ENCODE peak calls at places on chromosomes 4 and X, in six cellular contexts. L is stromal cell of bone marrow; S is foreskin fibroblast; W is EH; U is naive thymus-derived CD8-positive, alpha-beta T cell; A is NCI-H226. M is an unnamed sample.

GRCh38 chr4:108337923-108338322 is 169.2 kb upstream of the LEF1 start:
- DNase-seq in L (peak; percentile 24), S (peak; percentile 42), W (peak; percentile 57), U (no peak), A (no peak), M (no peak)

GRCh38 chr4:149884046-149884445 is 68.4 kb upstream of the IQCM start:
- DNase-seq in L (peak; percentile 31), S (peak; percentile 65), W (peak; percentile 47), U (no peak), A (no peak), M (peak; percentile 72)

GRCh38 chr4:44326716-44327115 is 121.9 kb downstream of the KCTD8 start:
- DNase-seq in L (no peak), S (no peak), W (no peak), U (no peak), A (peak; percentile 57), M (no peak)

GRCh38 chr4:177573487-177573886 is 131.2 kb upstream of the AGA start:
- DNase-seq in L (peak; percentile 61), S (peak; percentile 84), W (peak; percentile 91), U (no peak), A (peak; percentile 40), M (no peak)

GRCh38 chrX:64230123-64230970 is at the start of gene ASB12:
- DNase-seq in L (no peak), S (no peak), W (no peak), U (no peak), A (no peak), M (no peak)

GRCh38 chr4:56910172-56910967 is 2.7 kb downstream of the REST start:
- DNase-seq in L (no peak), S (no peak), W (peak; percentile 35), U (no peak), A (no peak), M (no peak)

GRCh38 chr4:145438298-145438697 is 43.4 kb upstream of the SMAD1 start:
- DNase-seq in L (no peak), S (no peak), W (no peak), U (no peak), A (no peak), M (no peak)

GRCh38 chrX:42366181-42366580 is 411.8 kb downstream of the PPP1R2C start:
- DNase-seq in L (no peak), S (no peak), W (no peak), U (no peak), A (no peak), M (no peak)

GRCh38 chrX:3271485-3272186 is 74.8 kb downstream of the MXRA5 start:
- DNase-seq in L (no peak), S (peak; percentile 77), W (peak; percentile 88), U (no peak), A (peak; percentile 57), M (no peak)

GRCh38 chr4:150308824-150309472 is 230.7 kb downstream of the DCLK2 start:
- DNase-seq in L (no peak), S (peak; percentile 74), W (peak; percentile 78), U (no peak), A (peak; percentile 58), M (no peak)

GRCh38 chrX:116204947-116205346 is 34.4 kb downstream of the AGTR2 start:
- DNase-seq in L (peak; percentile 1), S (peak; percentile 8), W (no peak), U (no peak), A (no peak), M (no peak)

GRCh38 chr4:136056748-136057147 is 1475.5 kb downstream of the PCDH18 start:
- DNase-seq in L (no peak), S (no peak), W (no peak), U (no peak), A (no peak), M (no peak)

GRCh38 chr4:62457356-62457755 is 1257.2 kb downstream of the ADGRL3 start:
- DNase-seq in L (no peak), S (no peak), W (no peak), U (no peak), A (peak; percentile 49), M (no peak)

GRCh38 chr4:78225236-78225635 is 168.1 kb downstream of the FRAS1 start:
- DNase-seq in L (no peak), S (no peak), W (no peak), U (no peak), A (no peak), M (no peak)

GRCh38 chr4:33063238-33063637 is 2343.1 kb downstream of the PCDH7 start:
- DNase-seq in L (no peak), S (peak; percentile 82), W (peak; percentile 91), U (no peak), A (peak; percentile 91), M (no peak)

GRCh38 chrX:115702982-115703381 is 142.0 kb downstream of the PLS3 start:
- DNase-seq in L (no peak), S (no peak), W (no peak), U (no peak), A (no peak), M (no peak)

GRCh38 chr4:16757080-16757521 is 141.3 kb downstream of the LDB2 start:
- DNase-seq in L (no peak), S (no peak), W (peak; percentile 87), U (no peak), A (peak; percentile 17), M (no peak)

GRCh38 chrX:25015486-25016360 is at the start of gene ARX:
- DNase-seq in L (no peak), S (peak; percentile 70), W (peak; percentile 46), U (no peak), A (no peak), M (peak; percentile 54)

GRCh38 chr4:154528866-154529265 is 21.3 kb downstream of the PLRG1 start:
- DNase-seq in L (no peak), S (no peak), W (no peak), U (no peak), A (no peak), M (no peak)

GRCh38 chr4:123555500-123556273 is 159.1 kb downstream of the SPRY1 start:
- DNase-seq in L (peak; percentile 91), S (peak; percentile 86), W (peak; percentile 70), U (no peak), A (peak; percentile 7), M (peak; percentile 96)

GRCh38 chr4:122758033-122758432 is 25.5 kb downstream of the BBS12 start:
- DNase-seq in L (no peak), S (peak; percentile 70), W (peak; percentile 57), U (no peak), A (no peak), M (no peak)

GRCh38 chrX:84724576-84724975 is 222.3 kb upstream of the HDX start:
- DNase-seq in L (peak; percentile 11), S (no peak), W (no peak), U (no peak), A (no peak), M (no peak)

GRCh38 chrX:64218023-64218422 is 12.4 kb downstream of the ASB12 start:
- DNase-seq in L (no peak), S (no peak), W (no peak), U (no peak), A (no peak), M (no peak)